ENCODE peak calls at places on chromosomes 2 and 18, in six cellular contexts. O is transverse colon, G is spleen, K is breast epithelium, R is sigmoid colon, Q is HepG2. M is an unnamed sample.
A peak's percentile ranks its signal among the peaks of the same experiment; 100 is the strongest.

GRCh38 chr18:25233582-25234362 is 118.2 kb downstream of the ZNF521 start:
- DNase-seq in O (no peak), G (no peak), K (no peak), R (no peak), Q (no peak), M (no peak)

GRCh38 chr2:65366595-65367125 is 65.7 kb downstream of the SPRED2 start:
- DNase-seq in O (peak; percentile 69), G (no peak), K (no peak), R (no peak), Q (peak; percentile 77), M (no peak)

GRCh38 chr2:174633621-174633927 is 36.0 kb upstream of the WIPF1 start:
- DNase-seq in O (no peak), G (peak; percentile 77), K (no peak), R (peak; percentile 74), Q (no peak), M (no peak)

GRCh38 chr2:127508621-127509034 is 17.7 kb downstream of the IWS1 start:
- DNase-seq in O (peak; percentile 62), G (no peak), K (no peak), R (peak; percentile 85), Q (peak; percentile 44), M (peak; percentile 53)

GRCh38 chr2:241232736-241233575 is 44.5 kb downstream of the ANO7 start:
- DNase-seq in O (no peak), G (peak; percentile 39), K (no peak), R (no peak), Q (no peak), M (no peak)

GRCh38 chr18:45456076-45457066 is 158.9 kb upstream of the SLC14A2 start:
- DNase-seq in O (no peak), G (no peak), K (no peak), R (no peak), Q (no peak), M (no peak)

GRCh38 chr2:125656190-125656589 is 999.8 kb upstream of the GYPC start:
- DNase-seq in O (no peak), G (no peak), K (no peak), R (no peak), Q (no peak), M (no peak)

GRCh38 chr2:121810959-121811853 is 55.8 kb downstream of the TSN start:
- DNase-seq in O (peak; percentile 41), G (peak; percentile 79), K (peak; percentile 36), R (peak; percentile 74), Q (peak; percentile 69), M (peak; percentile 39)

GRCh38 chr2:43034921-43035320 is 191.5 kb downstream of the ZFP36L2 start:
- DNase-seq in O (no peak), G (peak; percentile 14), K (no peak), R (peak; percentile 35), Q (no peak), M (no peak)

GRCh38 chr2:23760746-23761145 is 166.2 kb downstream of the ATAD2B start:
- DNase-seq in O (no peak), G (no peak), K (no peak), R (no peak), Q (peak; percentile 7), M (no peak)

GRCh38 chr2:120005834-120006521 is 6.9 kb upstream of the EPB41L5 start:
- DNase-seq in O (no peak), G (no peak), K (no peak), R (no peak), Q (no peak), M (no peak)

GRCh38 chr2:165105911-165106310 is 97.9 kb downstream of the SCN3A start:
- DNase-seq in O (no peak), G (no peak), K (no peak), R (no peak), Q (no peak), M (no peak)

GRCh38 chr18:70249118-70249517 is 39.7 kb upstream of the SOCS6 start:
- DNase-seq in O (no peak), G (no peak), K (no peak), R (no peak), Q (no peak), M (no peak)

GRCh38 chr2:231332388-231332787 is 63.1 kb upstream of the B3GNT7 start:
- DNase-seq in O (no peak), G (no peak), K (no peak), R (no peak), Q (no peak), M (no peak)

GRCh38 chr2:79039944-79040343 is 14.4 kb downstream of the REG3G start:
- DNase-seq in O (no peak), G (no peak), K (no peak), R (no peak), Q (no peak), M (no peak)

GRCh38 chr2:177778472-177778871 is 294.1 kb downstream of the PDE11A start:
- DNase-seq in O (no peak), G (no peak), K (no peak), R (no peak), Q (no peak), M (no peak)

GRCh38 chr2:50143822-50144575 is 887.9 kb downstream of the NRXN1 start:
- DNase-seq in O (no peak), G (no peak), K (no peak), R (no peak), Q (peak; percentile 68), M (no peak)

GRCh38 chr2:127255721-127256120 is 35.6 kb upstream of the CYP27C1 start:
- DNase-seq in O (no peak), G (no peak), K (no peak), R (no peak), Q (no peak), M (no peak)

DNA sequence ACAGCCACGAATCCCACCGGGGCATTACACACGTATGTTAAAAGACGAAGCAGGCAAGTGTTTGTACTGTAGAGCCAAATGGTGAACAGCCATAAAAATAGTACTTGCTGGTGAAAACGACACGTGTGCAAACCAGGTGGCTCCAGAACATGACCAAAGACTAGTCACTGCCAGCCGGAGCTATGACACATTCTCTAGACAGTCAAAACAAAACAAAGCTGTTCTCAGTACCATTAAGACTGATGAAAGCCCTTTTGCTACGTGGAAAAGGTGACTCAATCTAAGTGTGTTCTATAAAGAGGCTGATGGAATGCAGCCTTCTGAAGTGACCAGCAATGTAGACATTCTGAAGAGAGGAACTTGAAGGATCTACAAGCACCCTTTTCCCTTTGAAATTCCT is 367.7 kb upstream of the NETO1 start:
- DNase-seq in O (no peak), G (no peak), K (no peak), R (no peak), Q (peak; percentile 2), M (no peak)
- TF ChIP-seq POLR2A in O (no peak), G (no peak), K (no peak), R (no peak), Q (no peak), M (no peak)

DNA sequence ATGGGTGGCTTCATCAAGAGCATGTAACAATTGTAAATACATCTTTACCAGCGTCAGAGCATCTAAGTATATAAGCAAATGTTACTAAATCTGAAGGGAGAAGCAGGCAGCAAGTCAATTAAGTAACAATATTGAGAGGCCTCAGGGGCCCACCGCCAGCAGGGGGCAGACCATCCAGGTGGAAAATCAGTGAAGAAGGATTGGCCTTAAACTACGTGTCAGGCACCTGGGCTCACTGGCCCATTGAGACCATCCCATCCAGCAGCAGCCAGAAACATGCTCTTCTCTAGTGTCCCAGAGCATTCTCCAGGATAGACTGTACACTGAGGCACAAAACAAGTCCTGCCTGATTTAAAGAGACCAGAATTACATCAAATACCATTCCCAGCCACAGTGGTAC is 96.2 kb upstream of the SNTG2 start:
- DNase-seq in O (peak; percentile 66), G (no peak), K (no peak), R (no peak), Q (peak; percentile 34), M (peak; percentile 60)
- H3K4me3 ChIP-seq in O (no peak overlapping the region), G (no peak overlapping the region), K (no peak overlapping the region), R (no peak overlapping the region), Q (no peak overlapping the region), M (no peak overlapping the region)

GRCh38 chr18:9707381-9708056 is 582 bp upstream of the RAB31 start:
- DNase-seq in O (no peak), G (no peak), K (no peak), R (peak; percentile 78), Q (no peak), M (no peak)
- TF ChIP-seq POLR2AphosphoS5 in O (no peak), G (no peak), K (peak; percentile 10), R (peak; percentile 73), Q (no peak), M (peak; percentile 57)

DNA sequence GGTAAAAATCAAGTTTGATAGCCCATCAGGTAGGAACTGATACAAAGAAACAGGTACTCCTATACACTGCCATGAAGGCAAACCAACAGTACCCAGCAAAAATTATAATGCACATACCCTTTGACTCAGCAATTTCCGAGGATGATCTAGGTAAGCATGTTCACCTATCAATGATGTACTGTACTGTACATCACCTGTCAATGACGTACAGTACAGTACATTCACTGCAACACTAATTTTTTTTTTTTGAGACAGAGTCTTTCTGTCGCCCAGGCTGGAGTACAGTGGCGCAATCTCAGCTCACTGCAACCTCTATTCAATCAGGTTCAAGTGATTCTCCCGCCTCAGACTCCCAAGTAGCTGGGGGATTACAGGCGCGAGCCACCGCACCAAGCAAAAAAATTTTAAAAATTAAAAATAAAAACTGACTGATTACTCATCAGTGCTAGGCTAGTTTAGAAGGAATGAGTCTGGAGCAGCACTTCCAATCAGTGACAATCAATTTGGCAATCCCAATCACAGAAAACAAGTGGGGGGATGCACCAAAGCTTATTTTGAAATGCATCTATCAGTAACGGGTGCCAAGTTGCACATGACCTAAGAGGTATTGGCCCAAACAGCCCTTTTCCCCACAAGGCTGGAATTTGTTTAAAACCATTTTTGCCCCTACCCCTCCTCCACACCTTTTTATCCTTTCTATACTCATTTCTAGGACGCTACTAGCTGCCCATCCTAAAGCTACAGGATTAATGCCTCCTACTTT is 8.2 kb downstream of the SRSF7 start:
- DNase-seq in O (no peak), G (no peak), K (peak; percentile 2), R (no peak), Q (no peak), M (no peak)
- TF ChIP-seq POLR2A in O (no peak), G (no peak), K (no peak), R (no peak), Q (no peak), M (no peak)

GRCh38 chr2:176063958-176064357 is 19.8 kb downstream of the EVX2 start:
- DNase-seq in O (no peak), G (no peak), K (no peak), R (no peak), Q (no peak), M (no peak)
- H3K4me3 ChIP-seq in O (no peak overlapping the region), G (no peak overlapping the region), K (no peak overlapping the region), R (no peak overlapping the region), Q (no peak overlapping the region), M (no peak overlapping the region)

DNA sequence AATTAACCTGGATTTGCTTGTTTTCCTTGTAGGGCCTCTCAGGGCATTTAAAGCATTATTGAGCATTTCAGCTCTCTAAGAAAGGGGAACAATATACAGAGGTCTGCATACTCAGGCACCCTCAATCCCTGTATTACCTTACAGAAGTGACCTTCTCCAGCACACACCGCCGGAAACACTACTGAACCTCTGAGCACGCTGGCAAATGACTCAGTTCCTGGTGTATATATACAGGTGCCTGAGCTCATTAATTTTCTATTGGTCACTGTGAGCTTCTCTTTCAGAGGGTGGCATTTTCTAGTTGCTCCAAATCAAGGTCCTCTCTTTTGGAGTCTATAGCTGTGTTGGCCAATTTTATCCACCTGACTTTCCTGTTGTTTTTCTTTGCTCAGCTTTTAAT is 85.2 kb upstream of the COPS8 start:
- DNase-seq in O (no peak), G (no peak), K (no peak), R (no peak), Q (no peak), M (no peak)
- TF ChIP-seq POLR2AphosphoS5 in O (no peak), G (no peak), K (no peak), R (no peak), Q (no peak), M (no peak)